ENCODE peak calls at places on chromosomes 7 and 10, in five cellular contexts. R, C, X, F and N are unnamed samples.

GRCh38 chr10:55441777-55442176 is 640.7 kb upstream of the PCDH15 start:
- DNase-seq in C (no peak), R (no peak), F (no peak), X (no peak), N (no peak)

GRCh38 chr7:25861704-25862253 is 290.2 kb upstream of the NFE2L3 start:
- DNase-seq in F (no peak), R (no peak), X (no peak), C (no peak), N (no peak)

GRCh38 chr10:94282369-94282768 is 80.4 kb downstream of the NOC3L start:
- DNase-seq in C (no peak), F (no peak), R (no peak), X (no peak), N (no peak)

GRCh38 chr7:131231381-131232220 is 96.1 kb upstream of the MKLN1 start:
- DNase-seq in C (no peak), F (peak; percentile 57), X (no peak), R (no peak), N (no peak)

GRCh38 chr10:51651063-51651462 is 48.3 kb downstream of the CSTF2T start:
- DNase-seq in F (no peak), C (no peak), R (no peak), X (no peak), N (no peak)

GRCh38 chr10:128463991-128464755 is 337.9 kb upstream of the MKI67 start:
- DNase-seq in F (no peak), C (no peak), X (peak; percentile 97), R (no peak), N (peak; percentile 95)

GRCh38 chr10:7377614-7378248 is 33.1 kb downstream of the SFMBT2 start:
- DNase-seq in F (no peak), C (no peak), R (no peak), X (no peak), N (no peak)

GRCh38 chr7:4631664-4632171 is 50.4 kb upstream of the FOXK1 start:
- DNase-seq in R (peak; percentile 68), C (peak; percentile 67), F (no peak), X (no peak), N (peak; percentile 76)

GRCh38 chr7:155299539-155300202 is 2.0 kb downstream of the INSIG1 start:
- DNase-seq in R (no peak), X (no peak), C (no peak), F (peak; percentile 9), N (no peak)

GRCh38 chr7:101728888-101729883 is 88.2 kb upstream of the CUX1 start:
- DNase-seq in R (no peak), F (no peak), X (no peak), C (no peak), N (no peak)

GRCh38 chr7:140635345-140635744 is 5.3 kb downstream of the DENND2A start:
- DNase-seq in C (no peak), X (no peak), R (no peak), F (no peak), N (no peak)

GRCh38 chr10:125451319-125451718 is 231.6 kb downstream of the TEX36 start:
- DNase-seq in R (no peak), F (no peak), X (no peak), C (no peak), N (no peak)

GRCh38 chr7:128947854-128948253 is 10.1 kb downstream of the IRF5 start:
- DNase-seq in C (no peak), F (no peak), R (no peak), X (no peak), N (no peak)